ENCODE peak calls at places on chromosomes 3 and 15, in four cellular contexts. One of them, this sample, is unnamed.

GRCh38 chr15:53880353-53880752 is 97.9 kb upstream of the UNC13C start:
- DNase-seq in GM12878: no peak
- DNase-seq in HepG2: no peak
- DNase-seq in H1: no peak
- DNase-seq in this sample: no peak

GRCh38 chr3:4754180-4755086 is 224.8 kb upstream of the BHLHE40 start:
- DNase-seq in H1: no peak
- DNase-seq in GM12878: peak
- DNase-seq in HepG2: no peak
- DNase-seq in this sample: no peak

GRCh38 chr3:114606336-114606735 is 312.5 kb downstream of the TIGIT start:
- DNase-seq in H1: no peak
- DNase-seq in HepG2: no peak
- DNase-seq in GM12878: no peak
- DNase-seq in this sample: no peak

GRCh38 chr15:73127302-73127936 is 75.2 kb downstream of the NEO1 start:
- DNase-seq in H1: peak
- DNase-seq in HepG2: peak
- DNase-seq in GM12878: peak
- DNase-seq in this sample: peak

GRCh38 chr3:41688595-41689380 is 273.1 kb downstream of the ULK4 start:
- DNase-seq in GM12878: no peak
- DNase-seq in H1: no peak
- DNase-seq in HepG2: peak
- DNase-seq in this sample: no peak

GRCh38 chr15:59013246-59013645 is 25.8 kb downstream of the RNF111 start:
- DNase-seq in GM12878: no peak
- DNase-seq in H1: no peak
- DNase-seq in HepG2: no peak
- DNase-seq in this sample: no peak

GRCh38 chr15:30043211-30043655 is 39.5 kb upstream of the GOLGA8J start:
- DNase-seq in GM12878: no peak
- DNase-seq in H1: no peak
- DNase-seq in HepG2: no peak
- DNase-seq in this sample: no peak

GRCh38 chr3:53045107-53045783 is 628 bp downstream of the SFMBT1 start:
- DNase-seq in GM12878: no peak
- DNase-seq in HepG2: no peak
- DNase-seq in H1: peak
- DNase-seq in this sample: no peak

GRCh38 chr3:171056528-171056927 is 30.0 kb upstream of the SLC2A2 start:
- DNase-seq in H1: no peak
- DNase-seq in GM12878: no peak
- DNase-seq in HepG2: peak
- DNase-seq in this sample: no peak

GRCh38 chr3:149970716-149971402 is at the start of gene PFN2:
- DNase-seq in HepG2: peak
- DNase-seq in H1: peak
- DNase-seq in GM12878: no peak
- DNase-seq in this sample: no peak

GRCh38 chr3:193665370-193665989 is 72.5 kb downstream of the OPA1 start:
- DNase-seq in H1: no peak
- DNase-seq in GM12878: no peak
- DNase-seq in HepG2: peak
- DNase-seq in this sample: no peak

GRCh38 chr15:34436956-34437442 is 609 bp downstream of the GOLGA8A start:
- DNase-seq in H1: no peak
- DNase-seq in GM12878: no peak
- DNase-seq in HepG2: peak
- DNase-seq in this sample: no peak

GRCh38 chr3:184777566-184778356 is 34.2 kb upstream of the VPS8 start:
- DNase-seq in H1: peak
- DNase-seq in HepG2: peak
- DNase-seq in GM12878: peak
- DNase-seq in this sample: peak

GRCh38 chr3:139530717-139531116 is 8.8 kb downstream of the RBP1 start:
- DNase-seq in HepG2: no peak
- DNase-seq in GM12878: no peak
- DNase-seq in H1: no peak
- DNase-seq in this sample: no peak

GRCh38 chr3:129775870-129776269 is 117.6 kb downstream of the TMCC1 start:
- DNase-seq in GM12878: no peak
- DNase-seq in H1: no peak
- DNase-seq in HepG2: no peak
- DNase-seq in this sample: no peak

GRCh38 chr3:152978152-152978551 is 143.2 kb downstream of the P2RY1 start:
- DNase-seq in H1: no peak
- DNase-seq in GM12878: no peak
- DNase-seq in HepG2: no peak
- DNase-seq in this sample: no peak

GRCh38 chr3:65545429-65545828 is 493.3 kb downstream of the MAGI1 start:
- DNase-seq in GM12878: no peak
- DNase-seq in HepG2: no peak
- DNase-seq in H1: no peak
- DNase-seq in this sample: no peak

GRCh38 chr3:45507820-45508317 is 86.7 kb upstream of the LIMD1 start:
- DNase-seq in GM12878: no peak
- DNase-seq in H1: peak
- DNase-seq in HepG2: no peak
- DNase-seq in this sample: peak

GRCh38 chr15:68966996-68967395 is 36.7 kb downstream of the SPESP1 start:
- DNase-seq in H1: no peak
- DNase-seq in HepG2: no peak
- DNase-seq in GM12878: no peak
- DNase-seq in this sample: no peak

GRCh38 chr3:64049136-64049535 is 25.8 kb upstream of the PSMD6 start:
- DNase-seq in H1: no peak
- DNase-seq in HepG2: no peak
- DNase-seq in GM12878: no peak
- DNase-seq in this sample: no peak

GRCh38 chr15:59170295-59170881 is 36.3 kb upstream of the LDHAL6B start:
- DNase-seq in H1: no peak
- DNase-seq in GM12878: no peak
- DNase-seq in HepG2: peak
- DNase-seq in this sample: no peak

DNA sequence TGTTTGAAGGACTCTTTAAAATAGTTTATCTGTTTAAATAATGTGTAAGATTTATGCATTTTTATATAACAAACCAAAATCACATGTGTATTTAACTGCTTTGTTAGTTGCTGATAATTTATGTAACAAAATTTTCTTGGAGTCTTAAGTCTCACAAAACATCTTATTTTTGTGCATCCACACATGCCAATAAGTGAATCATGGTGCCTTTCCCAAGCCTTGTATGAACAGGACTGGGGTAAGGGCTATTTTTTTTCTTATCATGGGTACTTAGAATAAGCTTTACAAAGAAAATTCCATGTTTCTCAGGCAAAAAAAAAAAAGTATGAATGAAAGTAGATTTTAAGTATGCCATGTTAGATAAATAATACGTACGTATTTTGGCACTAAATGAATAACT is 132.9 kb upstream of the LRRFIP2 start:
- DNase-seq in H1: no peak
- DNase-seq in HepG2: no peak
- DNase-seq in GM12878: no peak
- DNase-seq in this sample: no peak
- H3K9ac ChIP-seq in H1: no peak
- H3K9ac ChIP-seq in HepG2: no peak
- H3K9ac ChIP-seq in GM12878: no peak
- H3K9ac ChIP-seq in this sample: no peak

GRCh38 chr15:63362873-63363272 is 18.8 kb downstream of the CA12 start:
- DNase-seq in H1: no peak
- DNase-seq in GM12878: no peak
- DNase-seq in HepG2: no peak
- DNase-seq in this sample: no peak

GRCh38 chr15:63358296-63359029 is 23.2 kb downstream of the CA12 start:
- DNase-seq in GM12878: no peak
- DNase-seq in HepG2: no peak
- DNase-seq in H1: no peak
- DNase-seq in this sample: no peak

GRCh38 chr15:63362196-63362595 is 19.4 kb downstream of the CA12 start:
- DNase-seq in GM12878: no peak
- DNase-seq in H1: no peak
- DNase-seq in HepG2: no peak
- DNase-seq in this sample: no peak

GRCh38 chr15:63357657-63358161 is 23.9 kb downstream of the CA12 start:
- DNase-seq in H1: no peak
- DNase-seq in GM12878: no peak
- DNase-seq in HepG2: no peak
- DNase-seq in this sample: no peak

DNA sequence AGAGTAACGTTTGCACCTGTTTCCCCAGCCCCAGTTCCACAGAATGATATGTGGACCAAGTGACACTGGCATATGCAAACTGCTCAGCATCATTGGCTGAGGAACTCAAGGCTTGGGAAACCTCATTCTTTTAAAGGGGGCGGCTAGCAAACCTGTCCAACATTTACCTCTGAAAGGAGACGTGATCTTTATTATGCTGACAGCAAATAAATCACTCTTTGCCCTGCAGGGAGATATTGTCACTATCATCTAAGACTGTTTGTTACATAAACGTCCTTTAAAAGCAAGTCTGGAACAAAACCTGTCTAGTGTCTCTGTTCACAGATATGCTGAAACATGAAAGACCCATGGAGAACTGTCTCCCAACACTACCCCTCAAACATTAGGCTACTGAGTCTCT is 21.5 kb downstream of the CA12 start:
- DNase-seq in H1: no peak
- DNase-seq in GM12878: no peak
- DNase-seq in HepG2: no peak
- DNase-seq in this sample: no peak
- TF ChIP-seq SUZ12 in H1: no peak
- TF ChIP-seq SUZ12 in GM12878: no peak
- TF ChIP-seq SUZ12 in HepG2: no peak
- TF ChIP-seq SUZ12 in this sample: no peak

DNA sequence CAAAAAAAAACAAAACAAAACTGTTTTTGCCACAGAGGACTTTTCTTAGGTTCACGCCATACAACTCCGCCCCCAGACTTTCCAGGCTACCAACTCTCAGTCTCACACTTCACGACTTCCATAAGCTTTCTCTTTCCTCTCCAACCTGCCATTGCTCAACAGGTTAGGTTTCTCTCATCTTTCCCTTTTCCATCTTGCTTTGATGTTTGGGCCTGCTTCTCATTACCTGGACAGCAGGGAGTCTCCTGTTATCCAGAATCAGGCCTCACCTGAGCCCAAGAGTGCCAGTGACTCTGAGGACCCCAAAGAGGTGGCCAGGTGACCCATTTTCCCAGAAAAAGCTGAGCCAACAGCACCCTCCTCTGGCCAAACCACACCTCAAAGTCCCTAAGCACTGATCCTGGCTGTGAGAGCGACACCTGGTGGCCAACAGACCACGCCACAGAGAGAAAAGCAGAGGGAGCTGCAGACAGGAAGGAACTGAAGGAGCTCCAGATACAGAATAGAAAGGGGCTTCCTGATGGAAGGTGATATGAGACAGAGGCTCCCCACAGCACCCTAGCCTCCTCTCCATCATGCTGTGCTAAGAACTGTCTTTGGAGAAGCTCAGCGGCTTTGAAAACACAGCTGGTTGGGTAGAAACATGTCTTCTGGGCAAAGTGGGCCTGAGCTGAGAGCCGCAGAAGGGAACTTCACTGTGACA is 4.0 kb downstream of the CCDC51 start:
- DNase-seq in GM12878: peak
- DNase-seq in H1: peak
- DNase-seq in HepG2: peak
- DNase-seq in this sample: peak
- H3K9ac ChIP-seq in GM12878: no peak
- H3K9ac ChIP-seq in H1: no peak
- H3K9ac ChIP-seq in HepG2: no peak
- H3K9ac ChIP-seq in this sample: no peak

DNA sequence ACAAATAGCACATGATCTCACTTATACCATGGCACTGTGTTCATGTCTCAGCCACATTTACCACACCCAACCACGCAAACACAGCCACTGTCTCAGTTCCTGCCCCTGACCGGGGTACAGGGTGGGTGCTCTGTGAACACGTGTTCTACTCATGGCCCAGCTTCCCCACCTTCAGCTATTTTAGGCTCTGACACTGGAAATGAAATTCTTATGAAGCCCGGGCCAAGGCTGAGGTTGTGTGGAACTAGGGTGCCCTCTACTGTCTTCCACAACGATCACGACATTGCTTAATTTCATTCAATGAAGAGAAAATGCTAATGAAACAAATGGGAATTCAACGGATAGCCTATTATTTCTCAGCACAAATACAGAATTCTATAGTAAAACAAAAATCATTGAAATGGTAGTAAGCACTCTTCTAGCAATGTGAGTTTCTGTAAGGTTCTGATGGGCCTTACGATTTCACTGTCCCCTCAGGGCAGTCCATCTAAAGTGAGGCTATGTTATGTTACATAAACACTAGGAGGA is 2.1 kb upstream of the GABRA5 start:
- DNase-seq in GM12878: no peak
- DNase-seq in HepG2: no peak
- DNase-seq in H1: peak
- DNase-seq in this sample: no peak
- TF ChIP-seq SUZ12 in GM12878: no peak
- TF ChIP-seq SUZ12 in HepG2: no peak
- TF ChIP-seq SUZ12 in H1: no peak
- TF ChIP-seq SUZ12 in this sample: no peak

GRCh38 chr3:55526332-55527030 is 39.4 kb upstream of the WNT5A start:
- DNase-seq in H1: no peak
- DNase-seq in GM12878: no peak
- DNase-seq in HepG2: peak
- DNase-seq in this sample: no peak

GRCh38 chr3:55527381-55527780 is 40.3 kb upstream of the WNT5A start:
- DNase-seq in GM12878: no peak
- DNase-seq in HepG2: no peak
- DNase-seq in H1: no peak
- DNase-seq in this sample: no peak

GRCh38 chr3:55523471-55523870 is 36.4 kb upstream of the WNT5A start:
- DNase-seq in H1: no peak
- DNase-seq in GM12878: no peak
- DNase-seq in HepG2: no peak
- DNase-seq in this sample: no peak

GRCh38 chr3:55524565-55525244 is 37.6 kb upstream of the WNT5A start:
- DNase-seq in H1: no peak
- DNase-seq in HepG2: no peak
- DNase-seq in GM12878: no peak
- DNase-seq in this sample: no peak

GRCh38 chr3:55525436-55525835 is 38.3 kb upstream of the WNT5A start:
- DNase-seq in HepG2: no peak
- DNase-seq in GM12878: no peak
- DNase-seq in H1: no peak
- DNase-seq in this sample: no peak
- H3K9ac ChIP-seq in HepG2: no peak
- H3K9ac ChIP-seq in GM12878: no peak
- H3K9ac ChIP-seq in H1: no peak
- H3K9ac ChIP-seq in this sample: no peak

GRCh38 chr3:190533511-190534282 is 19.8 kb downstream of the IL1RAP start:
- DNase-seq in GM12878: no peak
- DNase-seq in HepG2: no peak
- DNase-seq in H1: no peak
- DNase-seq in this sample: no peak
- TF ChIP-seq SUZ12 in GM12878: no peak
- TF ChIP-seq SUZ12 in HepG2: no peak
- TF ChIP-seq SUZ12 in H1: no peak
- TF ChIP-seq SUZ12 in this sample: no peak

This sample was measured in NT2/D1.